ENCODE peak calls at places on chromosomes 12 and 14, in six cellular contexts. K, G, W, N, X and V are unnamed samples.

GRCh38 chr14:101706509-101707284 is 54.8 kb upstream of the PPP2R5C start:
- ATAC-seq in K (no peak), G (no peak), W (no peak), N (peak; percentile 6), X (peak; percentile 60), V (no peak)

GRCh38 chr12:31737763-31738162 is 8.9 kb upstream of the AMN1 start:
- ATAC-seq in K (peak; percentile 7), G (no peak), W (no peak), N (no peak), X (no peak), V (no peak)

GRCh38 chr12:102797513-102797912 is 119.5 kb downstream of the PAH start:
- ATAC-seq in K (no peak), G (no peak), W (no peak), N (no peak), X (no peak), V (no peak)

GRCh38 chr14:68910540-68910939 is 68.6 kb downstream of the ACTN1 start:
- ATAC-seq in K (no peak), G (peak; percentile 54), W (no peak), N (no peak), X (no peak), V (no peak)

GRCh38 chr12:1053690-1054089 is 62.7 kb downstream of the ERC1 start:
- ATAC-seq in K (no peak), G (no peak), W (no peak), N (no peak), X (no peak), V (no peak)

GRCh38 chr14:105857816-105858675 is 331.7 kb downstream of the TMEM121 start:
- ATAC-seq in K (no peak), G (peak; percentile 2), W (no peak), N (no peak), X (peak; percentile 13), V (peak; percentile 19)

GRCh38 chr12:94186461-94187237 is 38.3 kb downstream of the PLXNC1 start:
- ATAC-seq in K (no peak), G (no peak), W (no peak), N (no peak), X (no peak), V (no peak)

GRCh38 chr12:124655317-124656213 is 88.2 kb upstream of the NCOR2 start:
- ATAC-seq in K (peak; percentile 18), G (no peak), W (peak; percentile 31), N (peak; percentile 76), X (no peak), V (peak; percentile 60)

GRCh38 chr12:1162083-1162760 is 171.2 kb downstream of the ERC1 start:
- ATAC-seq in K (no peak), G (no peak), W (no peak), N (no peak), X (no peak), V (no peak)

GRCh38 chr12:31406345-31406744 is 80.4 kb upstream of the SINHCAF start:
- ATAC-seq in K (no peak), G (peak; percentile 77), W (no peak), N (no peak), X (no peak), V (no peak)

GRCh38 chr12:120215766-120216735 is 15.1 kb upstream of the RPLP0 start:
- ATAC-seq in K (peak; percentile 11), G (no peak), W (no peak), N (no peak), X (no peak), V (no peak)

GRCh38 chr12:118526255-118527095 is 150.1 kb downstream of the SUDS3 start:
- ATAC-seq in K (no peak), G (no peak), W (no peak), N (no peak), X (no peak), V (peak; percentile 73)

GRCh38 chr14:34063470-34064164 is 112.7 kb upstream of the EGLN3 start:
- ATAC-seq in K (no peak), G (no peak), W (peak; percentile 59), N (no peak), X (peak; percentile 57), V (peak; percentile 55)

GRCh38 chr12:27014859-27015729 is 910 bp upstream of the TM7SF3 start:
- ATAC-seq in K (peak; percentile 1), G (no peak), W (peak; percentile 14), N (no peak), X (peak; percentile 22), V (no peak)

GRCh38 chr14:98408713-98409112 is 863.3 kb downstream of the BCL11B start:
- ATAC-seq in K (no peak), G (no peak), W (no peak), N (no peak), X (no peak), V (no peak)

GRCh38 chr12:105672576-105672975 is 342.1 kb downstream of the C12orf75 start:
- ATAC-seq in K (no peak), G (no peak), W (no peak), N (peak; percentile 52), X (no peak), V (peak; percentile 84)

GRCh38 chr12:10749700-10750384 is 26.7 kb upstream of the YBX3 start:
- ATAC-seq in K (peak; percentile 86), G (peak; percentile 99), W (peak; percentile 96), N (peak; percentile 90), X (peak; percentile 94), V (peak; percentile 98)

DNA sequence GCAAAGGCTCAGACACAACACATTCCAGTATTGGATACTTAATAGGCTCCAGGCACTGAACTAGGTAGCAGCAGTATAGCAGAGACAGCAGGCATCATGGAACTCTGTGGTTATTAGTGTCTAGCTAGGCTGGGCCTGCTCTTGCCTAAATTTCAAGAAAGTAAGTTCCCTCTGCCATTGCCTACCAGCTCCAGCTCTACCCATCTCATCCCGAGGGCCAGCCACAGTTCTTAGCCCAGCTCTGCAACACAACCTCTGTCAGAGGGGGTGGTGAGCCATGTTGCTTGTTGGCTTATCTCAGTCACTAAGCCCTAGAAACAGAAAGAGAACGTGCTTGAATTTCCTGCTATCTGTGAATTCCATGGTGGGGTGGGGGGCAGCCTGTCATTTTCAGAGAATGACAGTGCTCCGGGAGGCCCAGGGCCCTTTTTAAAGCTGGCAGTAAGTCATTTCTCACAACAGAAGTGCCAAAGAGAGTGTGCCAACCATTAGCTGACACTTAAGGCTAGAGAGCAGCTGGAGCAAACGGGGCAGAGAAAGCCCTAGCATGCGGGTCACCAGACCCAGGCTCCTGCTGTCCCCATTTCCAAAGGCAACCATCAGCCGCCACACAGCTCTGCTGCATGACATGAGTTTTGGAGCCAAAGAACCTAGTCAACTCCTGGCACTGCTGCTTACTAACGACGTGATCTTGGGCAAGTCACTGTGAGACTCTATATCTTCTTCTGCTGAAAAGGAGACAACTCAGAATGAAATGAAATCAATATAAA is 105.9 kb downstream of the PRMT8 start:
- ATAC-seq in K (no peak), G (no peak), W (no peak), N (no peak), X (no peak), V (no peak)
- H3K4me3 ChIP-seq in K (no peak overlapping the region), G (no peak overlapping the region), W (no peak overlapping the region), N (no peak overlapping the region), X (no peak overlapping the region), V (no peak overlapping the region)

DNA sequence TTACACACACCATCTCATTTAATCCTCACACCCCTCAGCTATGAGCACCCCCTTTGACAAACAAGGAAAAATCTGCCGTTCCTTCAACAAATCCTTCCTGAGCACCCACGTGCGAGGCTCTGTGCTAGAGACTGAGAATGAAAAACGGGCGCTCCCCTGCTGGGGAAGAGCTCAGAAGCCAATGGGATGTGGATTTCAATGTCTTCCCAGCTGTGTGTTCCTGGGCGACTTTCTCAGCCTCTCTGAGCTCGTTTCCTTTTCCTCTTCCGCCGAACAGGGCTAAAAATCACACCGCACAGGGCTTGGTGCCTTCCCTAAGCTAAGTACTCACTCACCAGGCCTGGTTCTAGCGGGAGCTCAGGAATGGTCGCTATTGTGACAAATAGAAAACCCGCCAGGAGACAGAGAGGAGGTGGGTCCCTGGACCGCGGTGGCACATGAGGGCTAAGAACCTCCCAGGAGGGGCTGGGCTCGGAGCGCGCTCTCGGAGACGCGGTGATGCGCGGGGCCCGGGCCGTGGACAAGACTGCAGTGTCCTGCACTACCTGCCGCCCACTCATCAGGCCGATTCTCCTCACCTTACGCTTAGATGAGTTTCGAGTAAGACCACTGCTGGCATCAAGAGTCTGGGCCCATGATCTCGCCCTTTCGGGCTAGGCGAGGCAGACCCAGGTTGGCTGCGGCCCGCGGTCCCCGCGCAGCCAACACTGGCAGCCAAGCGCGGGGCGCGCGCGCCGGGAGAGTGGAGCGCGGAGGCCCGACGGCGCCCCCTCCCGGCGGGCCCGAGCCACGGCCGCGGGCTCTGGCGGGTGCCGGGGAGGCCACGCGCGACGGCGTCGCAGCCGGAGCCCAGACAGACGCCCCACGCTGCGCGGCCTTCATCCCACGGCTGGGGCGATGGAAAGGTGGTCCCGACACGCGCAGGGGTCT is 17.0 kb downstream of the ZDHHC22 start:
- ATAC-seq in K (peak; percentile 93), G (peak; percentile 50), W (peak; percentile 76), N (no peak), X (peak; percentile 77), V (peak; percentile 89)
- TF ChIP-seq CTCF in K (peak; percentile 43), G (peak; percentile 33), W (peak; percentile 92), N (peak; percentile 96), X (no peak), V (peak; percentile 79)

DNA sequence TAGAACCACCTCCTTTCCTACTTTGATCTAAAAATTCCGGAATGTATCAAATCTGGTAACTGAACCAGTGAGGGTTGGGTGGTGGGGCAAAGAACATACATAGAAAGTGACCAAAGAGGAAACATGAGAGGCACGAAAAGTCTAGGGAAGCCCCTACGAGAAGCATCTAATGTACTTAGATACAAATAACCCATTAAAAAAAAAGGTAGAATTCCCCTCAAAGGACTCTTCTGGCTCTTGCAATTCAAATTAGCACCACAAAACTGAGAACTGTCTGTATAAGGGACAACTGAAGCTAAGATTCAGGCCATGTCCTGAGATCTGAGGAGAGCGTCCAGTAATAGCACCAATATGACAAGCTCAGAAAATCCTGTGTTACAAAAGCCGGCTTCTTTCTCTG is 21.4 kb downstream of the MTHFD1 start:
- ATAC-seq in K (no peak), G (peak; percentile 78), W (peak; percentile 41), N (no peak), X (no peak), V (no peak)
- TF ChIP-seq EP300 in K (no peak), G (no peak), W (no peak), N (no peak), X (no peak), V (no peak)

GRCh38 chr12:12008931-12009611 is 61.7 kb upstream of the BCL2L14 start:
- ATAC-seq in K (no peak), G (peak; percentile 63), W (peak; percentile 59), N (peak; percentile 49), X (peak; percentile 66), V (no peak)

GRCh38 chr12:12007001-12007712 is 63.6 kb upstream of the BCL2L14 start:
- ATAC-seq in K (no peak), G (peak; percentile 1), W (no peak), N (no peak), X (no peak), V (no peak)

GRCh38 chr12:12010277-12011031 is 60.3 kb upstream of the BCL2L14 start:
- ATAC-seq in K (no peak), G (peak; percentile 78), W (no peak), N (peak; percentile 73), X (no peak), V (peak; percentile 55)

GRCh38 chr12:12007713-12008231 is 63.0 kb upstream of the BCL2L14 start:
- ATAC-seq in K (no peak), G (no peak), W (no peak), N (no peak), X (no peak), V (no peak)

DNA sequence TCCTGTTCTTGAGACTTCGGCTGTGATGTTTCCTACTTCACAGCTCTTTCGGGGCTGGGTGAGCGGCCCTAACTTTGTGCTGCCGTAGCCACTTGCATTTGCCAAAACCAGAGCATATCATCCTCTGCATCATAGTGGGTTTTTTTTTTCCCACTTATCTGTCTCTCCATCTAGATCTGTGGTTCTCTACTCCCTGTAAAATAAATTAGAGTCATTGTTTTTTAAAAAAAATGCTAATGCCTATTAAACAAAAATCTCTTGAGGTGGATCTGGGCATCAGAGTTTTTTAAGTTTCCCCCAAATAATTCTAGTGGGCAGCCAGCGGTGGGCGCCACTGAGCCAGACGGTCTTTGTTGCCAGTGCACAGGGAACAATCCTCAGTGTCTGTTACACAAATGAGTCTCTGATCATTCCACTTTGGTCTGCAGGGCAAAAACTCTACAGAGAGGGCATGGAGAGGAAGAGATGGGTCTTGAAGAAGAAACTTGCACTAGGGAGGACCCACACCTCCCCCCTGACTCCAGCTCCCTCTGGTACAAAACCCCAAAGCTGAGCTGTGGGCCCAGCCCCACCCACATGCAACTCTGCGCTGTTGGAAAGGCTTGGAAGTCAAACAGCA is 62.4 kb upstream of the BCL2L14 start:
- ATAC-seq in K (no peak), G (peak; percentile 4), W (no peak), N (no peak), X (no peak), V (no peak)
- H3K4me3 ChIP-seq in K (no peak overlapping the region), G (no peak overlapping the region), W (no peak overlapping the region), N (no peak overlapping the region), X (no peak overlapping the region), V (no peak overlapping the region)